ENCODE peak calls at places on chromosomes 16 and 17, in seven cellular contexts. B is ovary, I is IMR-90, D is uterus, E is A549, T is HCT116, W is transverse colon. C is an unnamed sample.

GRCh38 chr16:66832661-66833305 is 2.0 kb upstream of the NAE1 start:
- DNase-seq in W (no peak), D (no peak), I (peak), T (no peak), B (no peak), E (no peak), C (no peak)

GRCh38 chr16:14309001-14309886 is 238.1 kb downstream of the MRTFB start:
- DNase-seq in W (no peak), I (peak), D (no peak), E (no peak), B (no peak), T (no peak), C (peak)

GRCh38 chr17:35314415-35315216 is 58.8 kb downstream of the SLFN11 start:
- DNase-seq in D (no peak), T (no peak), W (no peak), B (no peak), I (no peak), E (peak), C (no peak)

GRCh38 chr17:3536736-3537135 is 20.9 kb downstream of the TRPV3 start:
- DNase-seq in E (no peak), T (no peak), B (no peak), I (no peak), D (no peak), W (no peak), C (no peak)

GRCh38 chr16:48583075-48584065 is 26.6 kb downstream of the N4BP1 start:
- DNase-seq in T (no peak), I (no peak), E (no peak), D (no peak), B (no peak), W (no peak), C (no peak)

GRCh38 chr16:87254271-87254670 is 62.9 kb downstream of the C16orf95 start:
- DNase-seq in W (no peak), B (no peak), I (no peak), E (no peak), D (no peak), T (no peak), C (no peak)

GRCh38 chr17:7932949-7933348 is 943 bp downstream of the CNTROB start:
- DNase-seq in B (peak), E (peak), W (peak), D (peak), I (peak), T (no peak), C (peak)

GRCh38 chr16:2516391-2517240 is 2.9 kb downstream of the ATP6V0C start:
- DNase-seq in E (no peak), B (peak), T (no peak), I (peak), D (no peak), W (no peak), C (no peak)

GRCh38 chr17:57044976-57045867 is 39.8 kb upstream of the AKAP1 start:
- DNase-seq in T (no peak), E (no peak), I (no peak), B (no peak), D (no peak), W (no peak), C (no peak)

GRCh38 chr17:31627960-31628359 is 231.1 kb downstream of the COPRS start:
- DNase-seq in B (no peak), I (peak), T (no peak), E (no peak), D (no peak), W (no peak), C (no peak)

GRCh38 chr17:41965694-41966375 is 760 bp upstream of the CNP start:
- DNase-seq in B (peak), T (peak), E (peak), W (peak), I (peak), D (peak), C (peak)
- TF ChIP-seq POLR2A in B (no peak), T (no peak), E (no peak), W (no peak), I (no peak), D (no peak), C (no peak)

GRCh38 chr16:35144212-35144932 is 1685.0 kb downstream of the TP53TG3F start:
- DNase-seq in E (no peak), T (no peak), B (no peak), I (no peak), W (no peak), D (no peak), C (no peak)
- TF ChIP-seq POLR2A in E (no peak), T (no peak), B (no peak), I (no peak), W (no peak), D (no peak), C (no peak)

DNA sequence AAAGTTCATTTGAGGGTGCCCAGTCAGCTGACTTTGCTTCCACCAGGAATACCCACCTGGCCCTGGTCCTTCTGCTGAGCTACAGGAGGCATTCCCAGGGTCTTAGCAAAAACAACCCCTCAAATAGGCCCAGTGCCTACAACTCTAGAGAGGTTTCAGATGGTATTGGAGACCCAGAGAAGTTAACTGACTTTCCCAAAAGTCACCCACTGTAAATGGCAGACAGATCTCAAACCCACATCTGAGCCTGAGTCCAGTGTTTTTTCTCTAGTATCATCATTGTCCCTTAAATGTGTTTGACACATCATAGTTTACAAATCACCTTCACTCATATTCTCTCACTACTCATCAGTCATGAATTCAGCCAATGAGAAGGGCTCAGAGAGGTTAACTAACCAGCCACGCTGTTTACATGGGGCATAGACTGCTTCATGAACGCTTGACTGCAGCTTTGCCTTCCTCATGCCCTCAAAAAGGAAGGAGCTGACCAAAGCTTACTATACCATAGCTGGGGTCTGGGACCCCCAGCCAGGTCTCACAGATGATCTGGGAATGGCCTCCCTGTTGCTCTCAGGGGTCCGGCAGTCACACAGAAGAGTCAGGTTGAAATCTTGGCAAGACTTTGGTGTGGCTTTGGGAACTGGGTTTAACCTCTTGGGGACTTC is 3.7 kb downstream of the PHOSPHO1 start:
- DNase-seq in E (no peak), T (no peak), B (no peak), W (no peak), D (no peak), I (no peak), C (peak)
- TF ChIP-seq POLR2A in E (no peak), T (no peak), B (no peak), W (no peak), D (no peak), I (no peak), C (no peak)

GRCh38 chr17:18260332-18261145 is at the start of gene MIEF2:
- DNase-seq in I (peak), D (peak), E (peak), T (peak), W (peak), B (peak), C (peak)

GRCh38 chr17:18262111-18262510 is 1.6 kb downstream of the MIEF2 start:
- DNase-seq in T (no peak), E (no peak), I (no peak), B (no peak), W (no peak), D (no peak), C (no peak)

GRCh38 chr17:18259621-18260331 is 686 bp upstream of the MIEF2 start:
- DNase-seq in T (peak), I (peak), B (no peak), D (no peak), E (peak), W (no peak), C (no peak)

GRCh38 chr17:18261659-18262058 is 1.2 kb downstream of the MIEF2 start:
- DNase-seq in D (no peak), W (no peak), B (no peak), E (no peak), T (no peak), I (no peak), C (no peak)

GRCh38 chr17:18261146-18261515 is 669 bp downstream of the MIEF2 start:
- DNase-seq in D (peak), I (peak), W (peak), B (peak), E (peak), T (no peak), C (peak)
- TF ChIP-seq POLR2A in D (no peak), I (no peak), W (no peak), B (no peak), E (no peak), T (no peak), C (no peak)

GRCh38 chr17:82779541-82779940 is 27.7 kb downstream of the TBCD start:
- DNase-seq in B (no peak), D (no peak), I (no peak), E (no peak), T (no peak), W (no peak), C (no peak)
- TF ChIP-seq POLR2A in B (no peak), D (no peak), I (no peak), E (no peak), T (no peak), W (no peak), C (no peak)

DNA sequence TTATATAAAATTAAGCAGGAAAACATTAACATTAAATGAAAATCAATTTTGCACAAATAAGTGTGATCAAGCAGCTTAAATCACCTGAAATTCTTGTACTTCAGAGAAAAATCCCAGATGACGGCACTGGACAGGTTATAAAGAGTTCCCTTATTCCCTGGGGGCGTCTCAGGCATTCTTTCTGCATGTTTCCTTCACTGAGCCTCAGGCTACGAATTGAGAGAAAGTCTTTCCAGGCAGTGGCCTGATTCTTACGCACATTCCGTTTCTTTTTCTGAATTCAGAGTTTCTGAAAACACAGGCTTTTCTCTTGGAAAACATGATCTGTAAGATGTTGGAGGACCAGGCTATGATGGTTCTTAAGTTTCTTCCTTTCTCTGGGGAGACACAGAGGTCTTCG is 22.1 kb upstream of the PITPNM3 start:
- DNase-seq in E (no peak), D (no peak), B (no peak), I (no peak), W (no peak), T (no peak), C (no peak)
- TF ChIP-seq POLR2A in E (no peak), D (no peak), B (no peak), I (no peak), W (no peak), T (no peak), C (no peak)

GRCh38 chr17:38351412-38352222 is at the start of gene SOCS7:
- DNase-seq in W (peak), B (peak), I (peak), T (peak), D (peak), E (peak), C (peak)
- TF ChIP-seq POLR2A in W (peak), B (peak), I (peak), T (peak), D (peak), E (peak), C (peak)

C was measured in erythroblast.